ENCODE peak calls at places on chromosomes 1 and 21, in nine cellular contexts. One of them, this sample, is unnamed.

GRCh38 chr21:45590246-45590725 is 48.0 kb upstream of the SLC19A1 start:
- DNase-seq in progenitor cell of endocrine pancreas: peak
- DNase-seq in brain microvascular endothelial cell: no peak
- DNase-seq in H9: peak
- DNase-seq in OCI-LY7: peak
- DNase-seq in psoas muscle: peak
- DNase-seq in fibroblast of mammary gland: peak
- DNase-seq in left ventricle myocardium inferior: peak
- DNase-seq in fibroblast of lung: peak
- DNase-seq in this sample: peak

GRCh38 chr1:235642021-235642942 is 7.3 kb downstream of the GNG4 start:
- DNase-seq in progenitor cell of endocrine pancreas: no peak
- DNase-seq in brain microvascular endothelial cell: peak
- DNase-seq in H9: peak
- DNase-seq in OCI-LY7: peak
- DNase-seq in psoas muscle: no peak
- DNase-seq in fibroblast of mammary gland: peak
- DNase-seq in left ventricle myocardium inferior: no peak
- DNase-seq in fibroblast of lung: peak
- DNase-seq in this sample: no peak

GRCh38 chr1:81703736-81704463 is 96.8 kb upstream of the ADGRL2 start:
- DNase-seq in progenitor cell of endocrine pancreas: no peak
- DNase-seq in brain microvascular endothelial cell: peak
- DNase-seq in H9: no peak
- DNase-seq in OCI-LY7: no peak
- DNase-seq in psoas muscle: no peak
- DNase-seq in fibroblast of mammary gland: peak
- DNase-seq in left ventricle myocardium inferior: no peak
- DNase-seq in fibroblast of lung: peak
- DNase-seq in this sample: no peak

GRCh38 chr1:19365711-19366110 is 53.6 kb downstream of the SLC66A1 start:
- DNase-seq in progenitor cell of endocrine pancreas: no peak
- DNase-seq in brain microvascular endothelial cell: no peak
- DNase-seq in H9: no peak
- DNase-seq in OCI-LY7: no peak
- DNase-seq in psoas muscle: no peak
- DNase-seq in fibroblast of mammary gland: peak
- DNase-seq in left ventricle myocardium inferior: no peak
- DNase-seq in fibroblast of lung: peak
- DNase-seq in this sample: no peak

GRCh38 chr21:31678478-31678877 is 19.0 kb downstream of the SOD1 start:
- DNase-seq in progenitor cell of endocrine pancreas: no peak
- DNase-seq in brain microvascular endothelial cell: no peak
- DNase-seq in H9: no peak
- DNase-seq in OCI-LY7: no peak
- DNase-seq in psoas muscle: no peak
- DNase-seq in fibroblast of mammary gland: no peak
- DNase-seq in left ventricle myocardium inferior: no peak
- DNase-seq in fibroblast of lung: no peak
- DNase-seq in this sample: no peak

GRCh38 chr1:163670980-163671757 is 349.4 kb downstream of the NUF2 start:
- DNase-seq in progenitor cell of endocrine pancreas: no peak
- DNase-seq in brain microvascular endothelial cell: no peak
- DNase-seq in H9: no peak
- DNase-seq in OCI-LY7: no peak
- DNase-seq in psoas muscle: no peak
- DNase-seq in fibroblast of mammary gland: no peak
- DNase-seq in left ventricle myocardium inferior: no peak
- DNase-seq in fibroblast of lung: peak
- DNase-seq in this sample: no peak

GRCh38 chr1:30412241-30413110 is 310.9 kb downstream of the MATN1 start:
- DNase-seq in progenitor cell of endocrine pancreas: peak
- DNase-seq in brain microvascular endothelial cell: peak
- DNase-seq in H9: peak
- DNase-seq in OCI-LY7: no peak
- DNase-seq in psoas muscle: no peak
- DNase-seq in fibroblast of mammary gland: no peak
- DNase-seq in left ventricle myocardium inferior: no peak
- DNase-seq in fibroblast of lung: peak
- DNase-seq in this sample: peak

GRCh38 chr21:44076316-44076715 is 30.9 kb upstream of the PWP2 start:
- DNase-seq in progenitor cell of endocrine pancreas: no peak
- DNase-seq in brain microvascular endothelial cell: no peak
- DNase-seq in H9: no peak
- DNase-seq in OCI-LY7: no peak
- DNase-seq in psoas muscle: no peak
- DNase-seq in fibroblast of mammary gland: no peak
- DNase-seq in left ventricle myocardium inferior: no peak
- DNase-seq in fibroblast of lung: no peak
- DNase-seq in this sample: no peak

GRCh38 chr1:183953031-183953430 is 84.5 kb downstream of the COLGALT2 start:
- DNase-seq in progenitor cell of endocrine pancreas: no peak
- DNase-seq in brain microvascular endothelial cell: no peak
- DNase-seq in H9: no peak
- DNase-seq in OCI-LY7: no peak
- DNase-seq in psoas muscle: no peak
- DNase-seq in fibroblast of mammary gland: no peak
- DNase-seq in left ventricle myocardium inferior: no peak
- DNase-seq in fibroblast of lung: no peak
- DNase-seq in this sample: no peak

GRCh38 chr1:208245185-208245705 is 1.1 kb upstream of the PLXNA2 start:
- DNase-seq in progenitor cell of endocrine pancreas: peak
- DNase-seq in brain microvascular endothelial cell: peak
- DNase-seq in H9: peak
- DNase-seq in OCI-LY7: peak
- DNase-seq in psoas muscle: peak
- DNase-seq in fibroblast of mammary gland: peak
- DNase-seq in left ventricle myocardium inferior: peak
- DNase-seq in fibroblast of lung: peak
- DNase-seq in this sample: peak

GRCh38 chr1:15956150-15956549 is 19.8 kb downstream of the ZBTB17 start:
- DNase-seq in progenitor cell of endocrine pancreas: no peak
- DNase-seq in brain microvascular endothelial cell: no peak
- DNase-seq in H9: no peak
- DNase-seq in OCI-LY7: no peak
- DNase-seq in psoas muscle: no peak
- DNase-seq in fibroblast of mammary gland: peak
- DNase-seq in left ventricle myocardium inferior: no peak
- DNase-seq in fibroblast of lung: peak
- DNase-seq in this sample: no peak

GRCh38 chr1:45583666-45584350 is at the start of gene NASP:
- DNase-seq in progenitor cell of endocrine pancreas: peak
- DNase-seq in brain microvascular endothelial cell: peak
- DNase-seq in H9: peak
- DNase-seq in OCI-LY7: peak
- DNase-seq in psoas muscle: peak
- DNase-seq in fibroblast of mammary gland: peak
- DNase-seq in left ventricle myocardium inferior: peak
- DNase-seq in fibroblast of lung: peak
- DNase-seq in this sample: peak

GRCh38 chr1:160340866-160341265 is 2.2 kb downstream of the COPA start:
- DNase-seq in progenitor cell of endocrine pancreas: no peak
- DNase-seq in brain microvascular endothelial cell: no peak
- DNase-seq in H9: no peak
- DNase-seq in OCI-LY7: no peak
- DNase-seq in psoas muscle: no peak
- DNase-seq in fibroblast of mammary gland: peak
- DNase-seq in left ventricle myocardium inferior: no peak
- DNase-seq in fibroblast of lung: no peak
- DNase-seq in this sample: no peak

GRCh38 chr1:186781731-186782130 is 47.0 kb upstream of the PLA2G4A start:
- DNase-seq in progenitor cell of endocrine pancreas: no peak
- DNase-seq in brain microvascular endothelial cell: no peak
- DNase-seq in H9: no peak
- DNase-seq in OCI-LY7: no peak
- DNase-seq in psoas muscle: no peak
- DNase-seq in fibroblast of mammary gland: peak
- DNase-seq in left ventricle myocardium inferior: no peak
- DNase-seq in fibroblast of lung: no peak
- DNase-seq in this sample: peak

GRCh38 chr1:17199267-17200044 is 5.5 kb upstream of the PADI1 start:
- DNase-seq in progenitor cell of endocrine pancreas: no peak
- DNase-seq in brain microvascular endothelial cell: no peak
- DNase-seq in H9: no peak
- DNase-seq in OCI-LY7: no peak
- DNase-seq in psoas muscle: no peak
- DNase-seq in fibroblast of mammary gland: no peak
- DNase-seq in left ventricle myocardium inferior: no peak
- DNase-seq in fibroblast of lung: peak
- DNase-seq in this sample: no peak

GRCh38 chr1:205827623-205828022 is 14.6 kb upstream of the SLC41A1 start:
- DNase-seq in progenitor cell of endocrine pancreas: no peak
- DNase-seq in brain microvascular endothelial cell: no peak
- DNase-seq in H9: no peak
- DNase-seq in OCI-LY7: no peak
- DNase-seq in psoas muscle: no peak
- DNase-seq in fibroblast of mammary gland: no peak
- DNase-seq in left ventricle myocardium inferior: no peak
- DNase-seq in fibroblast of lung: no peak
- DNase-seq in this sample: no peak
- TF ChIP-seq CTCF in progenitor cell of endocrine pancreas: no peak
- TF ChIP-seq CTCF in brain microvascular endothelial cell: peak
- TF ChIP-seq CTCF in H9: no peak
- TF ChIP-seq CTCF in OCI-LY7: no peak
- TF ChIP-seq CTCF in psoas muscle: no peak
- TF ChIP-seq CTCF in fibroblast of mammary gland: no peak
- TF ChIP-seq CTCF in left ventricle myocardium inferior: no peak
- TF ChIP-seq CTCF in fibroblast of lung: no peak
- TF ChIP-seq CTCF in this sample: no peak

GRCh38 chr1:3811595-3811911 is 15.3 kb upstream of the LRRC47 start:
- DNase-seq in progenitor cell of endocrine pancreas: no peak
- DNase-seq in brain microvascular endothelial cell: no peak
- DNase-seq in H9: no peak
- DNase-seq in OCI-LY7: no peak
- DNase-seq in psoas muscle: no peak
- DNase-seq in fibroblast of mammary gland: no peak
- DNase-seq in left ventricle myocardium inferior: no peak
- DNase-seq in fibroblast of lung: no peak
- DNase-seq in this sample: no peak
- TF ChIP-seq CTCF in progenitor cell of endocrine pancreas: no peak
- TF ChIP-seq CTCF in brain microvascular endothelial cell: no peak
- TF ChIP-seq CTCF in H9: no peak
- TF ChIP-seq CTCF in OCI-LY7: no peak
- TF ChIP-seq CTCF in psoas muscle: no peak
- TF ChIP-seq CTCF in fibroblast of mammary gland: no peak
- TF ChIP-seq CTCF in left ventricle myocardium inferior: no peak
- TF ChIP-seq CTCF in fibroblast of lung: no peak
- TF ChIP-seq CTCF in this sample: no peak

GRCh38 chr1:231583376-231583775 is 43.2 kb upstream of the DISC1 start:
- DNase-seq in progenitor cell of endocrine pancreas: no peak
- DNase-seq in brain microvascular endothelial cell: no peak
- DNase-seq in H9: no peak
- DNase-seq in OCI-LY7: no peak
- DNase-seq in psoas muscle: no peak
- DNase-seq in fibroblast of mammary gland: no peak
- DNase-seq in left ventricle myocardium inferior: no peak
- DNase-seq in fibroblast of lung: no peak
- DNase-seq in this sample: no peak

GRCh38 chr1:231581859-231582258 is 44.7 kb upstream of the DISC1 start:
- DNase-seq in progenitor cell of endocrine pancreas: no peak
- DNase-seq in brain microvascular endothelial cell: no peak
- DNase-seq in H9: no peak
- DNase-seq in OCI-LY7: no peak
- DNase-seq in psoas muscle: no peak
- DNase-seq in fibroblast of mammary gland: no peak
- DNase-seq in left ventricle myocardium inferior: no peak
- DNase-seq in fibroblast of lung: peak
- DNase-seq in this sample: no peak

GRCh38 chr1:231580874-231581273 is 45.7 kb upstream of the DISC1 start:
- DNase-seq in progenitor cell of endocrine pancreas: no peak
- DNase-seq in brain microvascular endothelial cell: no peak
- DNase-seq in H9: no peak
- DNase-seq in OCI-LY7: no peak
- DNase-seq in psoas muscle: no peak
- DNase-seq in fibroblast of mammary gland: no peak
- DNase-seq in left ventricle myocardium inferior: no peak
- DNase-seq in fibroblast of lung: no peak
- DNase-seq in this sample: no peak

DNA sequence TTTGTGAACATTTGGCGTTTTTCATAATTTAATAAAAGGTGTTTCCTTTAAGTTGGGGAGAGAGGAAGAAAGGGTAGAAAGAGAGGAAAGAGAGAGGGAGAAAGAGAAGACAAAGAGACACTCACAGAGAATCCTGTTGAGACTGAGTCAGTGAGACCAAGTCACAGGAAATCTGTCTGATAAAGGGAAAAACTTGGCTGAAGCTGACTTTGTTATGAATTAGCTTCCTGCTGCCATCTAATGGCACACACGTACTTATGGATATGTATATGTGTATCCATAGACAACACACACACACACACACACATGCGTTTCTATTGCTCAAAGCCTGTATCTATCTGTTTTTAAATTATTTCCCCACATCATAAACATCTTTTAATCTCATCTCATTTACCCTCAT is 42.5 kb upstream of the DISC1 start:
- DNase-seq in progenitor cell of endocrine pancreas: no peak
- DNase-seq in brain microvascular endothelial cell: peak
- DNase-seq in H9: no peak
- DNase-seq in OCI-LY7: peak
- DNase-seq in psoas muscle: no peak
- DNase-seq in fibroblast of mammary gland: peak
- DNase-seq in left ventricle myocardium inferior: no peak
- DNase-seq in fibroblast of lung: peak
- DNase-seq in this sample: no peak
- TF ChIP-seq CTCF in progenitor cell of endocrine pancreas: no peak
- TF ChIP-seq CTCF in brain microvascular endothelial cell: peak
- TF ChIP-seq CTCF in H9: no peak
- TF ChIP-seq CTCF in OCI-LY7: peak
- TF ChIP-seq CTCF in psoas muscle: peak
- TF ChIP-seq CTCF in fibroblast of mammary gland: peak
- TF ChIP-seq CTCF in left ventricle myocardium inferior: no peak
- TF ChIP-seq CTCF in fibroblast of lung: peak
- TF ChIP-seq CTCF in this sample: no peak

GRCh38 chr1:8883510-8883909 is 5.0 kb upstream of the ENO1 start:
- DNase-seq in progenitor cell of endocrine pancreas: no peak
- DNase-seq in brain microvascular endothelial cell: no peak
- DNase-seq in H9: no peak
- DNase-seq in OCI-LY7: no peak
- DNase-seq in psoas muscle: no peak
- DNase-seq in fibroblast of mammary gland: no peak
- DNase-seq in left ventricle myocardium inferior: no peak
- DNase-seq in fibroblast of lung: no peak
- DNase-seq in this sample: no peak

GRCh38 chr1:8878448-8879347 is at the start of gene ENO1:
- DNase-seq in progenitor cell of endocrine pancreas: peak
- DNase-seq in brain microvascular endothelial cell: peak
- DNase-seq in H9: peak
- DNase-seq in OCI-LY7: peak
- DNase-seq in psoas muscle: peak
- DNase-seq in fibroblast of mammary gland: peak
- DNase-seq in left ventricle myocardium inferior: peak
- DNase-seq in fibroblast of lung: peak
- DNase-seq in this sample: peak

GRCh38 chr1:8880068-8880676 is 1.7 kb upstream of the ENO1 start:
- DNase-seq in progenitor cell of endocrine pancreas: no peak
- DNase-seq in brain microvascular endothelial cell: peak
- DNase-seq in H9: peak
- DNase-seq in OCI-LY7: peak
- DNase-seq in psoas muscle: peak
- DNase-seq in fibroblast of mammary gland: peak
- DNase-seq in left ventricle myocardium inferior: no peak
- DNase-seq in fibroblast of lung: peak
- DNase-seq in this sample: peak

GRCh38 chr1:8876099-8876496 is 2.4 kb downstream of the ENO1 start:
- DNase-seq in progenitor cell of endocrine pancreas: no peak
- DNase-seq in brain microvascular endothelial cell: no peak
- DNase-seq in H9: no peak
- DNase-seq in OCI-LY7: no peak
- DNase-seq in psoas muscle: no peak
- DNase-seq in fibroblast of mammary gland: no peak
- DNase-seq in left ventricle myocardium inferior: no peak
- DNase-seq in fibroblast of lung: no peak
- DNase-seq in this sample: no peak

GRCh38 chr1:8879348-8880067 is 1.0 kb upstream of the ENO1 start:
- DNase-seq in progenitor cell of endocrine pancreas: no peak
- DNase-seq in brain microvascular endothelial cell: no peak
- DNase-seq in H9: no peak
- DNase-seq in OCI-LY7: no peak
- DNase-seq in psoas muscle: no peak
- DNase-seq in fibroblast of mammary gland: no peak
- DNase-seq in left ventricle myocardium inferior: peak
- DNase-seq in fibroblast of lung: no peak
- DNase-seq in this sample: peak
- TF ChIP-seq CTCF in progenitor cell of endocrine pancreas: peak
- TF ChIP-seq CTCF in brain microvascular endothelial cell: peak
- TF ChIP-seq CTCF in H9: peak
- TF ChIP-seq CTCF in OCI-LY7: peak
- TF ChIP-seq CTCF in psoas muscle: peak
- TF ChIP-seq CTCF in fibroblast of mammary gland: no peak
- TF ChIP-seq CTCF in left ventricle myocardium inferior: no peak
- TF ChIP-seq CTCF in fibroblast of lung: no peak
- TF ChIP-seq CTCF in this sample: peak